ENCODE peak calls at places on chromosomes 3 and 15, in eight cellular contexts. C is chondrocyte, Y is AG09319, A is GM23338, W is fibroblast of mammary gland, H is cardiac fibroblast, Q is GM06990, N is transverse colon. V is an unnamed sample.

GRCh38 chr3:126928921-126929485 is 53.9 kb upstream of the PLXNA1 start:
- DNase-seq in C (no peak), Y (no peak), A (no peak), W (no peak), H (no peak), Q (no peak), N (no peak), V (no peak)

GRCh38 chr15:64070965-64071851 is 22.4 kb downstream of the CIAO2A start:
- DNase-seq in C (no peak), Y (no peak), A (no peak), W (peak), H (peak), Q (no peak), N (peak), V (peak)

GRCh38 chr15:75868019-75868418 is 24.8 kb downstream of the UBE2Q2 start:
- DNase-seq in C (no peak), Y (no peak), A (no peak), W (no peak), H (no peak), Q (no peak), N (no peak), V (no peak)

GRCh38 chr15:88187195-88187594 is 69.3 kb downstream of the NTRK3 start:
- DNase-seq in C (no peak), Y (no peak), A (no peak), W (no peak), H (peak), Q (no peak), N (no peak), V (no peak)

GRCh38 chr3:60742606-60743145 is 508.6 kb downstream of the FHIT start:
- DNase-seq in C (no peak), Y (no peak), A (peak), W (peak), H (peak), Q (no peak), N (no peak), V (no peak)

GRCh38 chr3:138355071-138355470 is 6.7 kb downstream of the MRAS start:
- DNase-seq in C (no peak), Y (no peak), A (no peak), W (no peak), H (no peak), Q (no peak), N (no peak), V (no peak)

GRCh38 chr3:16242177-16242576 is 22.6 kb downstream of the DPH3 start:
- DNase-seq in C (no peak), Y (no peak), A (no peak), W (no peak), H (no peak), Q (no peak), N (no peak), V (no peak)

GRCh38 chr15:42104095-42104891 is 9.9 kb upstream of the PLA2G4D start:
- DNase-seq in C (no peak), Y (no peak), A (no peak), W (peak), H (peak), Q (no peak), N (no peak), V (no peak)

GRCh38 chr3:183845608-183846288 is 20.4 kb upstream of the MAP6D1 start:
- DNase-seq in C (no peak), Y (no peak), A (no peak), W (peak), H (no peak), Q (no peak), N (no peak), V (no peak)

GRCh38 chr3:151169262-151169661 is 33.8 kb downstream of the GPR171 start:
- DNase-seq in C (no peak), Y (no peak), A (no peak), W (no peak), H (no peak), Q (no peak), N (no peak), V (no peak)

GRCh38 chr3:65672876-65673815 is 365.6 kb downstream of the MAGI1 start:
- DNase-seq in C (no peak), Y (peak), A (peak), W (peak), H (peak), Q (no peak), N (peak), V (no peak)

GRCh38 chr3:67018105-67018788 is 20.1 kb downstream of the KBTBD8 start:
- DNase-seq in C (no peak), Y (no peak), A (no peak), W (peak), H (peak), Q (peak), N (peak), V (no peak)

GRCh38 chr15:32838820-32839219 is 121.0 kb downstream of the GREM1 start:
- DNase-seq in C (no peak), Y (peak), A (no peak), W (peak), H (peak), Q (no peak), N (no peak), V (no peak)

GRCh38 chr3:72932416-72932815 is 44.6 kb downstream of the GXYLT2 start:
- DNase-seq in C (no peak), Y (no peak), A (no peak), W (no peak), H (no peak), Q (no peak), N (no peak), V (no peak)

GRCh38 chr15:85412956-85413854 is 32.8 kb downstream of the AKAP13 start:
- DNase-seq in C (no peak), Y (peak), A (no peak), W (peak), H (peak), Q (peak), N (peak), V (peak)

GRCh38 chr15:70036585-70037343 is 61.0 kb downstream of the TLE3 start:
- DNase-seq in C (no peak), Y (no peak), A (no peak), W (no peak), H (no peak), Q (peak), N (peak), V (peak)

GRCh38 chr3:54240319-54240718 is 118.0 kb downstream of the CACNA2D3 start:
- DNase-seq in C (no peak), Y (no peak), A (peak), W (no peak), H (no peak), Q (no peak), N (no peak), V (no peak)

GRCh38 chr15:50764331-50765201 is 940 bp downstream of the SPPL2A start:
- DNase-seq in C (no peak), Y (no peak), A (no peak), W (peak), H (peak), Q (no peak), N (no peak), V (no peak)

GRCh38 chr15:88476635-88477038 is 9.1 kb downstream of the MRPS11 start:
- DNase-seq in C (no peak), Y (no peak), A (peak), W (peak), H (peak), Q (no peak), N (no peak), V (peak)

GRCh38 chr3:188179006-188179966 is 25.3 kb downstream of the LPP start:
- DNase-seq in C (no peak), Y (peak), A (peak), W (peak), H (no peak), Q (no peak), N (no peak), V (no peak)

GRCh38 chr3:71586810-71587242 is 3.3 kb upstream of the FOXP1 start:
- DNase-seq in C (no peak), Y (no peak), A (no peak), W (no peak), H (no peak), Q (no peak), N (no peak), V (no peak)
- TF ChIP-seq CTCF in C (peak), Y (no peak), A (no peak), W (no peak), H (no peak), Q (no peak), N (no peak), V (no peak)

GRCh38 chr3:143001369-143002082 is at the start of gene U2SURP:
- DNase-seq in C (peak), Y (peak), A (peak), W (peak), H (peak), Q (peak), N (peak), V (peak)
- TF ChIP-seq CTCF in C (no peak), Y (no peak), A (no peak), W (no peak), H (no peak), Q (no peak), N (peak), V (no peak)

DNA sequence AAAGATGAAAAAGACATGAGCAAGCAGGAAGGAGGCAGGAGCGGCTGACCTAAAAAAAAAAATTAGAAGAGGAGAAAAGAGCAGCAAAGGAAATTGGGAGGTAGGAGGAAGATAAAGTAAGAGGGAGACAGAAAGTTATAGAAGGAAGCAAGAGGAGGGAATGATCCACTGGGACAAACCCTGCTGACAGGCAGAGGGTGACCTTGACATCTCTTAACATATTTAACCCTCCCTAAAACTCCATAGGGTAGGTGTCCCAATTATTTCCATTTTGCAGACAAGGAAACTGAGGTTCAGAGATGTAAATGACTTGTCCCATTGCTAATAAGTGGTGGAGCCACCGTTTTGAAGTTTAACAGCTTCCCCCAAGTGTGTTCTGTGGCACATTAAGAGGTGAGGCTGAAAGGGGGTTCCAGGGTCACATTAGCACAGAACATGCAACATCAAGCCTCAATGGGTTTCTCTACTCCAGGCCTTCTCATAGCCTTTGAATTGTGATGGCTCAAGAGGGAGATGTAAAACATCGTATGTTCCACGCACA is 37.4 kb upstream of the PRICKLE2 start:
- DNase-seq in C (no peak), Y (no peak), A (peak), W (no peak), H (no peak), Q (no peak), N (no peak), V (no peak)
- TF ChIP-seq CTCF in C (peak), Y (no peak), A (peak), W (peak), H (no peak), Q (peak), N (no peak), V (no peak)

GRCh38 chr3:11532865-11533490 is 110.7 kb downstream of the VGLL4 start:
- DNase-seq in C (no peak), Y (no peak), A (no peak), W (peak), H (peak), Q (no peak), N (no peak), V (no peak)

GRCh38 chr3:11529281-11529680 is 114.4 kb downstream of the VGLL4 start:
- DNase-seq in C (no peak), Y (no peak), A (no peak), W (no peak), H (no peak), Q (no peak), N (no peak), V (no peak)

GRCh38 chr3:11534783-11535081 is 109.0 kb downstream of the VGLL4 start:
- DNase-seq in C (no peak), Y (no peak), A (no peak), W (no peak), H (no peak), Q (no peak), N (no peak), V (no peak)

GRCh38 chr3:11534011-11534782 is 109.5 kb downstream of the VGLL4 start:
- DNase-seq in C (no peak), Y (no peak), A (no peak), W (no peak), H (no peak), Q (no peak), N (no peak), V (peak)

GRCh38 chr3:11530153-11530721 is 113.5 kb downstream of the VGLL4 start:
- DNase-seq in C (peak), Y (peak), A (no peak), W (peak), H (peak), Q (no peak), N (no peak), V (no peak)
- TF ChIP-seq CTCF in C (peak), Y (peak), A (peak), W (peak), H (peak), Q (no peak), N (no peak), V (no peak)

DNA sequence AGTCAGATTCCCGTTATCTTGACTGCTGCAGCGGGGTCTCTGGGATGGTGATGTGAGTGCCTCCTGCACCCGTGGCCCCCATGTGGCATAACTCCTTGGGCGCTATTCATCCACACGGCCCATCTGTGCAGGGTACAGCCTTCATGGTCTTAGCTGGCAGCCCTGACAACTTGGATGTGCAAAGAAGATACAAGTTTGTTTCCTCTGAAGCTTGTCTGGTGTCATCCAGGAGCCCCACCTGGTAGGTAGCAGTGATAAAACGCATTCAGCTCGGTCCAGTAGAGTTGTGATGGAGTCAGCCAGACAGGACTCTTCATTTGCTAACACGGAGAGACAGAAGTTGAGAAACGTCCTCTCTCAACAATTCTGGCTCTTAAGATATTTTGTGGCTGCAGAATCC is 53.3 kb downstream of the CORO2B start:
- DNase-seq in C (no peak), Y (no peak), A (no peak), W (no peak), H (no peak), Q (no peak), N (no peak), V (no peak)
- TF ChIP-seq CTCF in C (no peak), Y (no peak), A (no peak), W (no peak), H (no peak), Q (no peak), N (no peak), V (no peak)

V was measured in suprapubic skin.